ENCODE peak calls at places on chromosomes 12 and 14, in four cellular contexts. K is GM23248, D is OCI-LY7, B is fibroblast of the aortic adventitia. Y is an unnamed sample.

GRCh38 chr12:66623455-66623854 is 55.4 kb downstream of the GRIP1 start:
- DNase-seq in B (no peak), K (peak; percentile 6), D (peak; percentile 50), Y (no peak)

GRCh38 chr14:32190713-32191112 is 11.1 kb upstream of the RNU6-7 start:
- DNase-seq in B (peak; percentile 2), K (no peak), D (no peak), Y (no peak)

GRCh38 chr14:92794547-92794941 is 439 bp downstream of the GOLGA5 start:
- DNase-seq in K (peak; percentile 57), B (peak; percentile 24), D (no peak), Y (no peak)

GRCh38 chr12:123840765-123841425 is 78.8 kb downstream of the DNAH10 start:
- DNase-seq in D (no peak), K (no peak), B (no peak), Y (no peak)

GRCh38 chr14:97311411-97311810 is 514.2 kb downstream of the VRK1 start:
- DNase-seq in D (no peak), B (no peak), K (no peak), Y (no peak)

GRCh38 chr12:52389313-52390207 is 4.1 kb upstream of the KRT84 start:
- DNase-seq in K (peak; percentile 85), D (no peak), B (peak; percentile 8), Y (no peak)

GRCh38 chr14:69013943-69014782 is 35.1 kb upstream of the ACTN1 start:
- DNase-seq in D (no peak), B (peak; percentile 27), K (peak; percentile 60), Y (no peak)

GRCh38 chr12:34402228-34402898 is 380.1 kb downstream of the ALG10 start:
- DNase-seq in D (no peak), B (no peak), K (no peak), Y (no peak)

GRCh38 chr12:124233041-124233836 is 61.7 kb upstream of the RFLNA start:
- DNase-seq in K (peak; percentile 85), D (no peak), B (peak; percentile 97), Y (peak; percentile 46)

GRCh38 chr12:51528852-51529545 is 62.0 kb upstream of the SCN8A start:
- DNase-seq in B (no peak), D (no peak), K (no peak), Y (no peak)

GRCh38 chr14:102507026-102507860 is 2.3 kb downstream of the ANKRD9 start:
- DNase-seq in D (no peak), K (no peak), B (no peak), Y (no peak)

GRCh38 chr14:74135386-74135785 is 50.6 kb downstream of the LIN52 start:
- DNase-seq in D (no peak), K (peak; percentile 3), B (peak; percentile 80), Y (no peak)

GRCh38 chr14:100872241-100872640 is 31.3 kb downstream of the RTL1 start:
- DNase-seq in B (no peak), D (no peak), K (peak; percentile 74), Y (no peak)

GRCh38 chr14:52328286-52328685 is 14.2 kb downstream of the PTGER2 start:
- DNase-seq in D (no peak), B (peak; percentile 57), K (peak; percentile 86), Y (no peak)

GRCh38 chr14:22980672-22981089 is 1.7 kb downstream of the AJUBA start:
- DNase-seq in B (peak; percentile 43), D (no peak), K (peak; percentile 63), Y (no peak)

GRCh38 chr14:93733646-93734045 is 54.6 kb downstream of the PRIMA1 start:
- DNase-seq in B (no peak), D (no peak), K (no peak), Y (no peak)

GRCh38 chr14:86826641-86827040 is 1166.3 kb downstream of the GALC start:
- DNase-seq in K (no peak), D (no peak), B (no peak), Y (no peak)

GRCh38 chr14:104461676-104462443 is 117.7 kb upstream of the C14orf180 start:
- DNase-seq in K (no peak), D (no peak), B (no peak), Y (no peak)

GRCh38 chr14:90460136-90460535 is 63.3 kb downstream of the CALM1 start:
- DNase-seq in D (no peak), B (no peak), K (no peak), Y (no peak)

GRCh38 chr12:2292560-2292959 is 239.8 kb downstream of the CACNA1C start:
- DNase-seq in B (no peak), K (no peak), D (no peak), Y (no peak)

GRCh38 chr12:22312336-22312735 is 22.2 kb downstream of the ST8SIA1 start:
- DNase-seq in B (peak; percentile 45), D (no peak), K (peak; percentile 83), Y (peak; percentile 66)

GRCh38 chr14:78902010-78902623 is 731.9 kb downstream of the NRXN3 start:
- DNase-seq in B (peak; percentile 37), D (peak; percentile 27), K (peak; percentile 71), Y (no peak)

GRCh38 chr14:95609398-95609990 is 74.6 kb downstream of the GLRX5 start:
- DNase-seq in D (peak; percentile 81), K (peak; percentile 60), B (peak; percentile 33), Y (no peak)

GRCh38 chr12:79128956-79129355 is 264.4 kb downstream of the SYT1 start:
- DNase-seq in D (no peak), K (peak; percentile 35), B (no peak), Y (no peak)

GRCh38 chr12:111446631-111447570 is 41.2 kb downstream of the SH2B3 start:
- DNase-seq in D (no peak), B (no peak), K (no peak), Y (no peak)

GRCh38 chr12:113479578-113480335 is 8.1 kb upstream of the LHX5 start:
- DNase-seq in K (peak; percentile 62), B (peak; percentile 44), D (no peak), Y (no peak)

GRCh38 chr12:88591343-88591742 is 11.1 kb upstream of the KITLG start:
- DNase-seq in B (no peak), D (no peak), K (no peak), Y (no peak)

GRCh38 chr14:104343690-104344640 is 205.6 kb downstream of the KIF26A start:
- DNase-seq in D (no peak), B (no peak), K (no peak), Y (no peak)

GRCh38 chr12:56998981-56999380 is 7.4 kb downstream of the ZBTB39 start:
- DNase-seq in B (no peak), K (no peak), D (no peak), Y (no peak)

GRCh38 chr14:74217672-74218448 is 21.4 kb upstream of the VSX2 start:
- DNase-seq in D (peak; percentile 72), K (peak; percentile 81), B (peak; percentile 57), Y (peak; percentile 21)

GRCh38 chr14:72913809-72914208 is 12.5 kb upstream of the DCAF4 start:
- DNase-seq in D (no peak), B (no peak), K (no peak), Y (no peak)

GRCh38 chr12:46677749-46678148 is 148.0 kb downstream of the SLC38A4 start:
- DNase-seq in B (peak; percentile 70), K (peak; percentile 34), D (no peak), Y (no peak)

GRCh38 chr14:52926994-52927393 is 23.9 kb downstream of the FERMT2 start:
- DNase-seq in B (peak; percentile 70), D (no peak), K (peak; percentile 78), Y (no peak)

GRCh38 chr14:88417594-88417993 is 32.1 kb downstream of the SPATA7 start:
- DNase-seq in K (no peak), D (no peak), B (no peak), Y (no peak)

GRCh38 chr14:58238252-58239247 is 6.1 kb upstream of the PSMA3 start:
- DNase-seq in D (no peak), K (peak; percentile 34), B (peak; percentile 72), Y (no peak)

GRCh38 chr12:98591209-98591608 is 2.3 kb upstream of the SLC25A3 start:
- DNase-seq in K (peak; percentile 11), D (peak; percentile 43), B (no peak), Y (no peak)

GRCh38 chr12:103495158-103495782 is 498 bp downstream of the C12orf42 start:
- DNase-seq in D (no peak), B (no peak), K (no peak), Y (no peak)

GRCh38 chr12:81274619-81275018 is 196.7 kb downstream of the ACSS3 start:
- DNase-seq in K (peak; percentile 23), D (no peak), B (no peak), Y (no peak)

GRCh38 chr12:18391136-18391535 is 129.8 kb downstream of the PIK3C2G start:
- DNase-seq in K (no peak), B (no peak), D (no peak), Y (no peak)

GRCh38 chr12:6187948-6188793 is 12.0 kb upstream of the CD9 start:
- DNase-seq in B (no peak), K (no peak), D (no peak), Y (no peak)

GRCh38 chr12:117486840-117487659 is 125.6 kb upstream of the NOS1 start:
- DNase-seq in K (peak; percentile 79), D (no peak), B (no peak), Y (no peak)
- H3K4me3 ChIP-seq in K (no peak overlapping the region), D (no peak overlapping the region), B (no peak overlapping the region), Y (no peak overlapping the region)

GRCh38 chr12:48814313-48815280 is 3.7 kb upstream of the CACNB3 start:
- DNase-seq in D (peak; percentile 90), B (peak; percentile 75), K (peak; percentile 92), Y (no peak)

GRCh38 chr12:48817957-48818830 is at the start of gene CACNB3:
- DNase-seq in B (peak; percentile 31), K (peak; percentile 72), D (peak; percentile 61), Y (no peak)

GRCh38 chr12:48815281-48816110 is 2.8 kb upstream of the CACNB3 start:
- DNase-seq in B (peak; percentile 82), D (peak; percentile 53), K (peak; percentile 88), Y (no peak)

GRCh38 chr12:48813464-48814312 is 4.6 kb upstream of the CACNB3 start:
- DNase-seq in K (no peak), B (peak; percentile 32), D (no peak), Y (no peak)

GRCh38 chr12:48816148-48816854 is 2.0 kb upstream of the CACNB3 start:
- DNase-seq in B (no peak), D (no peak), K (peak; percentile 26), Y (no peak)
- H3K4me3 ChIP-seq in B (peak overlapping the region; percentile 92), D (peak overlapping the region; percentile 72), K (peak overlapping the region; percentile 97), Y (peak overlapping the region; percentile 91)

GRCh38 chr12:27246141-27246540 is 2.1 kb downstream of the STK38L start:
- DNase-seq in K (no peak), B (no peak), D (no peak), Y (no peak)
- H3K4me3 ChIP-seq in K (peak overlapping the region; percentile 89), B (peak overlapping the region; percentile 85), D (peak overlapping the region; percentile 18), Y (peak overlapping the region; percentile 98)

DNA sequence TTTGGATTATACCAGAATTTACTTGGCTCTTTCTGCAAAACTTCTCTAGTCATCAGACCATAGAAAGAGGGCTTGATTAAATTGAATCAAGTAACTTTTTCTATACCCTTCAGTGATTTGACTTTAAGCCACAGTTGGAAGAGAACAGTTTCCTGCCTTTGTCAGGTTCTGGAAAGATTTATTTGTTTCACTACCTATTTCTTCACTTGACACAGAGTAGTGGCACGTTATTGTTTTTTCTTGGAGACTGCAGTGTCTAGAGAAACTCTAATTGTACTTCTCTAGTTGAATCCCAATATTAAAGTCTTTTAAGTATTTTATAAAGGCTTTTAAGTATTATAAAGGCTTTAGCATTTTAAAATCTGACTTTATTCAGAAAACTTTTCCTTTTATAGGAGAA is 138.1 kb downstream of the TMEM117 start:
- DNase-seq in B (no peak), D (no peak), K (no peak), Y (no peak)
- H3K4me3 ChIP-seq in B (no peak overlapping the region), D (no peak overlapping the region), K (no peak overlapping the region), Y (no peak overlapping the region)

GRCh38 chr12:70840966-70841365 is 79.6 kb downstream of the PTPRR start:
- DNase-seq in B (no peak), K (peak; percentile 76), D (no peak), Y (no peak)
- H3K4me3 ChIP-seq in B (no peak overlapping the region), K (peak overlapping the region; percentile 10), D (no peak overlapping the region), Y (no peak overlapping the region)

GRCh38 chr14:77423423-77423822 is at the start of gene NOXRED1:
- DNase-seq in D (no peak), B (no peak), K (no peak), Y (no peak)
- H3K4me3 ChIP-seq in D (no peak within 1 kb of the TSS), B (no peak within 1 kb of the TSS), K (no peak within 1 kb of the TSS), Y (no peak within 1 kb of the TSS)

Y was measured in keratinocyte.